ENCODE peak calls at places on chromosomes 6 and 20, in six cellular contexts. Y is hepatocyte, E is GM23338, G is PC-3, I is neural progenitor cell, U is HCT116. Z is an unnamed sample.

GRCh38 chr6:31898200-31899011 is 908 bp upstream of the EHMT2 start:
- DNase-seq in Y (peak; percentile 69), E (peak; percentile 86), G (peak; percentile 68), I (peak; percentile 78), U (peak; percentile 60), Z (peak; percentile 77)

GRCh38 chr20:62636446-62636845 is 5.9 kb upstream of the SLCO4A1 start:
- DNase-seq in Y (peak; percentile 60), E (no peak), G (no peak), I (no peak), U (no peak), Z (no peak)

GRCh38 chr20:5180933-5181332 is 54.1 kb downstream of the CDS2 start:
- DNase-seq in Y (no peak), E (no peak), G (no peak), I (no peak), U (no peak), Z (no peak)

GRCh38 chr6:127786109-127786508 is 114.7 kb downstream of the THEMIS start:
- DNase-seq in Y (no peak), E (no peak), G (no peak), I (no peak), U (no peak), Z (no peak)

GRCh38 chr20:19947611-19948264 is 69.4 kb upstream of the NAA20 start:
- DNase-seq in Y (peak; percentile 44), E (peak; percentile 50), G (peak; percentile 30), I (no peak), U (no peak), Z (no peak)

GRCh38 chr6:124487778-124488431 is 474.3 kb upstream of the RNF217 start:
- DNase-seq in Y (no peak), E (no peak), G (peak; percentile 34), I (no peak), U (no peak), Z (no peak)

GRCh38 chr20:45993197-45993951 is 15.3 kb upstream of the MMP9 start:
- DNase-seq in Y (peak; percentile 78), E (peak; percentile 28), G (peak; percentile 99), I (no peak), U (peak; percentile 57), Z (no peak)

GRCh38 chr6:11798096-11798495 is 19.5 kb upstream of the ADTRP start:
- DNase-seq in Y (no peak), E (no peak), G (no peak), I (no peak), U (no peak), Z (no peak)

GRCh38 chr6:81752969-81753708 is 658 bp upstream of the TENT5A start:
- DNase-seq in Y (peak; percentile 96), E (peak; percentile 71), G (peak; percentile 72), I (peak; percentile 85), U (peak; percentile 69), Z (peak; percentile 71)

GRCh38 chr6:12060780-12061619 is 48.9 kb downstream of the HIVEP1 start:
- DNase-seq in Y (peak; percentile 37), E (peak; percentile 92), G (no peak), I (peak; percentile 66), U (no peak), Z (peak; percentile 95)

GRCh38 chr6:4774296-4774695 is 1.9 kb upstream of the CDYL start:
- DNase-seq in Y (no peak), E (peak; percentile 60), G (no peak), I (no peak), U (no peak), Z (no peak)
- TF ChIP-seq CTCF in Y (no peak), E (no peak), G (no peak), I (no peak), U (no peak), Z (no peak)

DNA sequence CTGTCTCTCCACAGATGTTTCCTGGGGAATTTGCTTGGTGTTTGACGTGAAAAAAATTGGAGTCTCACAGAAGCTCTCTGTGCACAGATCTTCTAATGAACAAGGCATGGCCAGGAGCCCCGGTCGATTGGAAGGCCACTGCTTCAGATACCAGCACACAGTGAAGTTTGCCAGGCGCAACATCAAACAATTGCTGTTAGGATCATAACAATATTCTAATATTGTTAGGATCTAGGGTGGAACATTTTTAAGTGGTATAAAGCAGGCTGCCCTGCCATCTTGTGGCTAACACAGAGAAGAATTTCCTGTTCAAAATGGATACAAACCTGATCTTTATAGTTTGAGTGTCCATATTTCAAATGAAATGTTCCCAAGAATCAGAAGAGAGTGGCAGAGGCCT is 64.1 kb downstream of the C6orf118 start:
- DNase-seq in Y (peak; percentile 33), E (peak; percentile 30), G (peak; percentile 31), I (peak; percentile 27), U (no peak), Z (no peak)
- H3K4me3 ChIP-seq in Y (no peak overlapping the region), E (no peak overlapping the region), G (no peak overlapping the region), I (no peak overlapping the region), U (no peak overlapping the region), Z (no peak overlapping the region)

GRCh38 chr6:116941727-116942126 is 64.7 kb downstream of the RFX6 start:
- DNase-seq in Y (no peak), E (peak; percentile 54), G (peak; percentile 34), I (peak; percentile 45), U (no peak), Z (no peak)

GRCh38 chr6:116948535-116949304 is 71.7 kb downstream of the RFX6 start:
- DNase-seq in Y (peak; percentile 30), E (no peak), G (no peak), I (no peak), U (no peak), Z (no peak)

GRCh38 chr6:116949964-116950363 is 72.9 kb downstream of the RFX6 start:
- DNase-seq in Y (no peak), E (peak; percentile 44), G (no peak), I (no peak), U (no peak), Z (no peak)

GRCh38 chr6:116945809-116946208 is 68.8 kb downstream of the RFX6 start:
- DNase-seq in Y (peak; percentile 16), E (no peak), G (peak; percentile 60), I (no peak), U (no peak), Z (no peak)
- TF ChIP-seq EZH2phosphoT487 in Y (no peak), E (no peak), G (no peak), I (no peak), U (no peak), Z (no peak)

DNA sequence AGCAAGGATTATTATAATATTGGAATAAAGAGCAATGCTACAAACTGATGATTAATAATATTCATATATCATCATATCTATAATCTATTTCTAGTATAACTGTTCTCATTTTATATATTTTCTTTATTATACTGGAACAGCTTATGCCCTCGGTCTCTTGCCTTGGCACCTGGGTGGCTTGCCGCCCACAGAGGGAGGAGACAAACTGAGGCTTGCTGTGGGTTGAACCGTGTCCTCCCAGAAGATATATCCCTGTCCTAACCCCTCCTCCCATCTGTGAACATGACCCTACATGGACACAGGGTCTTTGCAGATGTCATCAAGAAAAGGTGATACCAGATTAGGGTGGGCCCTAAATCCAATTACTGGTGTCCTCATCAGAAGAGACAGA is 4.7 kb downstream of the RNASET2 start:
- DNase-seq in Y (no peak), E (no peak), G (no peak), I (no peak), U (no peak), Z (no peak)
- TF ChIP-seq CTCF in Y (no peak), E (no peak), G (peak; percentile 9), I (no peak), U (no peak), Z (no peak)

DNA sequence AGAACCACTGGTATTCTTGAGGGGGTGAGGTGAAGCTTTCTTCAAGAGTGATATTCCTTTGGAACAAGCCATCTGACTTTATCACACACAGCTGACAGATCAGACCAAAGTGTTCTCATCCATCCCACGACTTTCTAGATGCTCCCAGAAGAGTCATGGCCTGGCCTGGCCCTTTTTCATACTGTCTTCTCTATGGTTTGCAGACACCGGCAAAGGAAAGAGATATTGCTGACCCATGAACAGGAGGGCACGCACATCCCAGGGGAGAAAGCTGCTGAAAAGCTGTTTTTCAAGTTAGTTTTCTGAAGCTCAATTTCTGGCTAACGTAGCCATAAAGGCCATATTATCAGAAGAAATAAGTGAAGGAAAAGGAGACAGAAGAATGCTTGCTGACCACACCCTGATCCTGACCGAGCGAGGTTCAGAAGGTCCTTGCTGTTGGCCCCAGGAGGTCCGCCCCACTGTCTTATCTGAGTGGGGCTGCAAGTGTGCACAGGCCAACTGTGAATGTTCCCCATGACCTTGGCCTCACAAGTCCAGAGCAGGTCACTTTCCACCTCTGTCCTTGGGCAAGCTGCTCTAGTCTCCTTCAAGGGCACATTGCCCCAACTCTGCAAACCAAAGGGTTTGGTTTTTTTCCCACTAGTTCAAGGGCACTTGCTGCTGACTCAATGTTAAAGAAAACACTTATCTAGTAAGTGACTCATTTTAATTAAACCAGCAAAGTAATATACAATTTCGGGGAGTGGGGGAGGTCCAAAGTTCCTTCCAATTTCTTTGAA is 2.0 kb downstream of the ACSS1 start:
- DNase-seq in Y (no peak), E (no peak), G (peak; percentile 32), I (no peak), U (no peak), Z (no peak)
- H3K4me3 ChIP-seq in Y (no peak overlapping the region), E (no peak overlapping the region), G (no peak overlapping the region), I (no peak overlapping the region), U (no peak overlapping the region), Z (peak overlapping the region; percentile 88)

DNA sequence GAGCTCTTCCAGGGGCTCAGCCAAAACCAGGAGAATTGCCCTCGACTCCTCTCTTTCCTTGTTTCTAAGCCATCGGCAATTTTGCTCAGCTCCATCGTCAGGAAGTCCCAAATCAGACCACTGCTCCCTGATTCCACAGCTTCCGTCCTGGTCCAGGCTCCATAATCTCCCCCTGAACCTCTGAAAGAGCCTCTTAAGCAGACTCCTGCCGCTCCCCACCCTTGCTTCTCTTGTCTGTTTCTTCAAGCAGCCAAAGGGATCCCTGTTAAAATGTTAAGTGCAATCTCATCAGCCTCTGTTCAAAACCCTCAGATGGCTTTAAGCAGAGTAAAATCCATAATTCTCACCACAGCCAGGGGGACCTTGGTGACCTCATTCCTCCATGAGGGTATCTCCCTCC is 244.7 kb upstream of the SPTLC3 start:
- DNase-seq in Y (no peak), E (peak; percentile 25), G (no peak), I (no peak), U (no peak), Z (no peak)
- TF ChIP-seq EZH2phosphoT487 in Y (no peak), E (no peak), G (no peak), I (no peak), U (no peak), Z (no peak)